ENCODE peak calls at places on chromosomes 16 and 17, in four cellular contexts. One of them, this sample, is unnamed.

GRCh38 chr16:50986453-50986852 is 164.6 kb downstream of the SALL1 start:
- DNase-seq in GM13976: no peak
- DNase-seq in HEK293T: no peak
- DNase-seq in heart left ventricle: no peak
- DNase-seq in this sample: no peak

GRCh38 chr16:20327444-20328041 is at the start of gene GP2:
- DNase-seq in GM13976: no peak
- DNase-seq in heart left ventricle: no peak
- DNase-seq in HEK293T: peak
- DNase-seq in this sample: no peak

GRCh38 chr16:9489823-9490467 is 398.5 kb downstream of the HAPSTR1 start:
- DNase-seq in heart left ventricle: peak
- DNase-seq in GM13976: no peak
- DNase-seq in HEK293T: no peak
- DNase-seq in this sample: no peak

GRCh38 chr17:2961446-2961845 is 102.0 kb downstream of the OR1D5 start:
- DNase-seq in GM13976: no peak
- DNase-seq in HEK293T: no peak
- DNase-seq in heart left ventricle: no peak
- DNase-seq in this sample: no peak

GRCh38 chr16:89330177-89330856 is 112.8 kb downstream of the ZNF778 start:
- DNase-seq in GM13976: no peak
- DNase-seq in HEK293T: no peak
- DNase-seq in heart left ventricle: peak
- DNase-seq in this sample: no peak

GRCh38 chr16:67305216-67306071 is 21.1 kb downstream of the KCTD19 start:
- DNase-seq in heart left ventricle: no peak
- DNase-seq in HEK293T: no peak
- DNase-seq in GM13976: no peak
- DNase-seq in this sample: no peak

GRCh38 chr16:6193718-6194117 is 1096.1 kb upstream of the EEF2KMT start:
- DNase-seq in GM13976: no peak
- DNase-seq in HEK293T: no peak
- DNase-seq in heart left ventricle: no peak
- DNase-seq in this sample: peak

GRCh38 chr17:27634781-27635180 is 3.8 kb downstream of the LGALS9 start:
- DNase-seq in heart left ventricle: no peak
- DNase-seq in GM13976: no peak
- DNase-seq in HEK293T: no peak
- DNase-seq in this sample: no peak

GRCh38 chr16:397135-397661 is at the start of gene NME4:
- DNase-seq in heart left ventricle: no peak
- DNase-seq in GM13976: peak
- DNase-seq in HEK293T: peak
- DNase-seq in this sample: peak

GRCh38 chr17:65018612-65019290 is 37.8 kb downstream of the GNA13 start:
- DNase-seq in heart left ventricle: no peak
- DNase-seq in GM13976: no peak
- DNase-seq in HEK293T: no peak
- DNase-seq in this sample: no peak

GRCh38 chr16:82231021-82231787 is 61.2 kb upstream of the MPHOSPH6 start:
- DNase-seq in HEK293T: no peak
- DNase-seq in GM13976: no peak
- DNase-seq in heart left ventricle: no peak
- DNase-seq in this sample: no peak

GRCh38 chr17:81310963-81311550 is 15.9 kb upstream of the SLC38A10 start:
- DNase-seq in HEK293T: no peak
- DNase-seq in GM13976: no peak
- DNase-seq in heart left ventricle: no peak
- DNase-seq in this sample: no peak

GRCh38 chr16:56999409-57000270 is 10.3 kb downstream of the NLRC5 start:
- DNase-seq in HEK293T: no peak
- DNase-seq in GM13976: peak
- DNase-seq in heart left ventricle: no peak
- DNase-seq in this sample: no peak

GRCh38 chr17:4881761-4882555 is 17.4 kb upstream of the C17orf107 start:
- DNase-seq in HEK293T: peak
- DNase-seq in heart left ventricle: peak
- DNase-seq in GM13976: peak
- DNase-seq in this sample: no peak

GRCh38 chr16:86828202-86828601 is 249.9 kb downstream of the FOXL1 start:
- DNase-seq in GM13976: no peak
- DNase-seq in HEK293T: no peak
- DNase-seq in heart left ventricle: no peak
- DNase-seq in this sample: no peak

GRCh38 chr17:72134560-72135399 is 14.0 kb downstream of the SOX9 start:
- DNase-seq in heart left ventricle: no peak
- DNase-seq in GM13976: no peak
- DNase-seq in HEK293T: no peak
- DNase-seq in this sample: peak

GRCh38 chr17:31789707-31790505 is 69.1 kb downstream of the COPRS start:
- DNase-seq in heart left ventricle: no peak
- DNase-seq in HEK293T: no peak
- DNase-seq in GM13976: peak
- DNase-seq in this sample: no peak

GRCh38 chr17:45226620-45227019 is 4.9 kb downstream of the FMNL1 start:
- DNase-seq in GM13976: no peak
- DNase-seq in heart left ventricle: no peak
- DNase-seq in HEK293T: no peak
- DNase-seq in this sample: no peak